ENCODE peak calls at places on chromosomes 2 and 18, in seven cellular contexts. G is right cardiac atrium; B is GM23248; I is NCI-H446 treated with DMSO at 0.1 percent for 48 hours; F is stimulated activated naive CD4-positive, alpha-beta T cell; S is A549; D is erythroblast. J is an unnamed sample.

GRCh38 chr2:40458271-40458794 is 6.4 kb upstream of the SLC8A1 start:
- DNase-seq in D (no peak), B (no peak), S (no peak), F (no peak), G (no peak), I (no peak), J (no peak)

GRCh38 chr2:101893676-101894381 is 97.9 kb upstream of the IL1R2 start:
- DNase-seq in G (no peak), F (no peak), S (no peak), I (no peak), B (peak; percentile 35), D (no peak), J (peak; percentile 87)

GRCh38 chr2:120439637-120440384 is 93.9 kb downstream of the INHBB start:
- DNase-seq in I (no peak), B (no peak), F (no peak), D (no peak), G (no peak), S (no peak), J (no peak)

GRCh38 chr2:101111917-101112771 is 39.0 kb downstream of the TBC1D8 start:
- DNase-seq in D (no peak), B (peak; percentile 50), F (no peak), G (peak; percentile 29), I (no peak), S (peak; percentile 46), J (no peak)

GRCh38 chr2:218569661-218570500 is 1.2 kb downstream of the CNOT9 start:
- DNase-seq in B (peak; percentile 75), F (no peak), I (no peak), D (peak; percentile 64), S (peak; percentile 24), G (no peak), J (no peak)

GRCh38 chr2:19611491-19612332 is 253.3 kb upstream of the OSR1 start:
- DNase-seq in I (no peak), S (peak; percentile 92), F (no peak), D (no peak), B (peak; percentile 98), G (no peak), J (peak; percentile 98)

GRCh38 chr2:146986161-146986560 is 858.7 kb upstream of the ACVR2A start:
- DNase-seq in D (no peak), B (peak; percentile 68), F (no peak), S (no peak), I (no peak), G (no peak), J (no peak)

GRCh38 chr18:12060182-12060870 is 33.3 kb upstream of the ANKRD62 start:
- DNase-seq in S (no peak), F (no peak), D (no peak), I (no peak), B (peak; percentile 23), G (no peak), J (no peak)

GRCh38 chr2:72562451-72563153 is 263.2 kb downstream of the EXOC6B start:
- DNase-seq in B (peak; percentile 44), G (no peak), F (no peak), I (no peak), D (no peak), S (no peak), J (no peak)

GRCh38 chr2:73614105-73614504 is 28.1 kb downstream of the NAT8 start:
- DNase-seq in G (no peak), S (no peak), I (no peak), B (no peak), D (no peak), F (no peak), J (no peak)

GRCh38 chr2:119544075-119545031 is at the start of gene CFAP221:
- DNase-seq in D (peak; percentile 86), B (peak; percentile 83), F (no peak), I (peak; percentile 24), S (peak; percentile 79), G (peak; percentile 82), J (no peak)

GRCh38 chr2:113233593-113234550 is 44.8 kb downstream of the PAX8 start:
- DNase-seq in G (no peak), S (peak; percentile 52), F (no peak), I (peak; percentile 80), D (peak; percentile 44), B (peak; percentile 77), J (no peak)

GRCh38 chr18:72194072-72194471 is 350.1 kb downstream of the CBLN2 start:
- DNase-seq in F (no peak), S (no peak), I (no peak), G (no peak), D (no peak), B (no peak), J (no peak)

GRCh38 chr18:76672627-76673026 is 149.7 kb upstream of the ZNF236 start:
- DNase-seq in F (no peak), G (no peak), D (no peak), I (no peak), S (no peak), B (peak; percentile 55), J (no peak)

GRCh38 chr2:3706892-3707291 is 3.5 kb downstream of the DCDC2C start:
- DNase-seq in G (no peak), S (no peak), B (no peak), I (no peak), F (no peak), D (no peak), J (no peak)

J was measured in astrocyte of the cerebellum.